ENCODE peak calls at places on chromosome 4, in four cellular contexts. Z, L, X and W are unnamed samples.

GRCh38 chr4:86359944-86360478 is at the start of gene MAPK10:
- DNase-seq in X (peak), L (no peak), Z (no peak), W (no peak)

GRCh38 chr4:186266699-186267467 is 894 bp downstream of the F11 start:
- DNase-seq in Z (no peak), X (no peak), L (peak), W (peak)

GRCh38 chr4:35939746-35940145 is 304.6 kb downstream of the ARAP2 start:
- DNase-seq in Z (no peak), X (no peak), L (no peak), W (no peak)

GRCh38 chr4:169439244-169439643 is 168.5 kb upstream of the SH3RF1 start:
- DNase-seq in L (no peak), Z (no peak), X (no peak), W (no peak)

GRCh38 chr4:30716158-30716557 is 4.0 kb upstream of the PCDH7 start:
- DNase-seq in L (peak), Z (no peak), X (no peak), W (no peak)

GRCh38 chr4:34417160-34417559 is 1827.2 kb downstream of the ARAP2 start:
- DNase-seq in L (no peak), Z (no peak), X (no peak), W (no peak)

GRCh38 chr4:187128226-187128625 is 404.6 kb upstream of the FAT1 start:
- DNase-seq in L (no peak), X (no peak), Z (no peak), W (no peak)

GRCh38 chr4:16239086-16239485 is 12.8 kb upstream of the TAPT1 start:
- DNase-seq in Z (no peak), L (no peak), X (no peak), W (no peak)

GRCh38 chr4:166012129-166013078 is 139.4 kb downstream of the TLL1 start:
- DNase-seq in X (no peak), L (no peak), Z (no peak), W (no peak)

GRCh38 chr4:151659631-151660030 is 101.2 kb downstream of the GATB start:
- DNase-seq in X (no peak), Z (no peak), L (no peak), W (no peak)

GRCh38 chr4:86816463-86817107 is 32.6 kb downstream of the SLC10A6 start:
- DNase-seq in L (no peak), Z (no peak), X (no peak), W (no peak)

GRCh38 chr4:8739820-8740665 is 131.6 kb downstream of the HMX1 start:
- DNase-seq in X (no peak), L (no peak), Z (no peak), W (no peak)

GRCh38 chr4:77465271-77465670 is 140.3 kb upstream of the CXCL13 start:
- DNase-seq in X (no peak), Z (no peak), L (no peak), W (peak)

GRCh38 chr4:77153016-77153415 is 4.0 kb upstream of the CCNG2 start:
- DNase-seq in L (no peak), X (no peak), Z (no peak), W (no peak)

GRCh38 chr4:168272488-168272887 is 46.1 kb downstream of the DDX60 start:
- DNase-seq in Z (no peak), X (no peak), L (no peak), W (no peak)

GRCh38 chr4:78154972-78155371 is 97.8 kb downstream of the FRAS1 start:
- DNase-seq in Z (no peak), X (no peak), L (no peak), W (no peak)

GRCh38 chr4:168528131-168528949 is 31.5 kb downstream of the PALLD start:
- DNase-seq in X (no peak), Z (no peak), L (no peak), W (no peak)

GRCh38 chr4:19135886-19136633 is 1114.5 kb upstream of the LCORL start:
- DNase-seq in X (no peak), Z (no peak), L (no peak), W (no peak)

GRCh38 chr4:174136013-174136412 is 147.5 kb downstream of the FBXO8 start:
- DNase-seq in X (no peak), L (no peak), Z (no peak), W (no peak)

GRCh38 chr4:25787891-25788331 is 74.9 kb downstream of the SEL1L3 start:
- DNase-seq in X (no peak), L (peak), Z (no peak), W (no peak)

GRCh38 chr4:3079694-3080123 is 5.2 kb downstream of the HTT start:
- DNase-seq in L (no peak), X (peak), Z (no peak), W (no peak)

GRCh38 chr4:44558206-44558605 is 93.2 kb downstream of the YIPF7 start:
- DNase-seq in Z (no peak), X (no peak), L (no peak), W (no peak)

GRCh38 chr4:168028970-168029610 is 63.2 kb upstream of the ANXA10 start:
- DNase-seq in L (no peak), Z (no peak), X (no peak), W (no peak)

GRCh38 chr4:96916731-96917130 is 1076.8 kb downstream of the PDHA2 start:
- DNase-seq in X (no peak), Z (no peak), L (no peak), W (peak)

GRCh38 chr4:184861047-184861446 is 35.3 kb upstream of the ACSL1 start:
- DNase-seq in X (no peak), Z (no peak), L (no peak), W (no peak)

GRCh38 chr4:7783560-7783959 is 156.1 kb downstream of the AFAP1 start:
- DNase-seq in X (no peak), L (no peak), Z (no peak), W (no peak)

GRCh38 chr4:177339794-177340374 is 30.2 kb downstream of the NEIL3 start:
- DNase-seq in L (peak), X (peak), Z (peak), W (peak)

GRCh38 chr4:140102406-140102805 is 51.6 kb downstream of the MAML3 start:
- DNase-seq in Z (no peak), X (no peak), L (no peak), W (no peak)

GRCh38 chr4:54539500-54540029 is 118.2 kb upstream of the KIT start:
- DNase-seq in Z (peak), L (peak), X (no peak), W (peak)

GRCh38 chr4:26806331-26806730 is 54.3 kb upstream of the STIM2 start:
- DNase-seq in L (no peak), Z (no peak), X (no peak), W (no peak)

GRCh38 chr4:107931775-107932321 is 499 bp downstream of the CYP2U1 start:
- DNase-seq in Z (no peak), L (no peak), X (no peak), W (no peak)

GRCh38 chr4:15231265-15232091 is 196.4 kb upstream of the C1QTNF7 start:
- DNase-seq in X (peak), L (peak), Z (peak), W (peak)

GRCh38 chr4:39642885-39643550 is 4.4 kb upstream of the SMIM14 start:
- DNase-seq in X (no peak), L (peak), Z (no peak), W (no peak)

GRCh38 chr4:11722218-11722617 is 293.5 kb upstream of the HS3ST1 start:
- DNase-seq in X (no peak), L (no peak), Z (no peak), W (no peak)

DNA sequence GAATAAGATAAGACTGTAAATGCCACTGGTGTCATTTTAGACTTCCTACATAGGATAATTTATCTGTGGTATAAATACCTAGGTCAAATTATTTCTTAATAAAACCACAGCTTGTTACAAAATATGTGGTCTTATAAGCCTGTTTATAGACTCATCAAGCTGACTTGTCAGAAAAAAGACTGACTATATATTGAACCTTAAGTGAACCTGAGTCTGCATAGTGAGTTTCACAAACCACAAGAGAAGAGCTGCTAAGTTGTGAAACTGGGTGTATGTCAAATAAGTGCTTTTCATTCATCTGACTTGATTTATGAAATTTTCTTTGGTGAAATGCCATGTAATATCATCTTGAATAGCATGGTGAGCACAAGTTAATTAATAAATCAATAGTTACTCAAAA is 48.4 kb upstream of the TMPRSS11A start:
- DNase-seq in L (no peak), X (no peak), Z (no peak), W (no peak)
- TF ChIP-seq BHLHE40 in L (no peak), X (no peak), Z (no peak), W (no peak)

GRCh38 chr4:98928131-98928504 is 815 bp downstream of the EIF4E start:
- DNase-seq in L (peak), X (no peak), Z (peak), W (peak)
- TF ChIP-seq FOXK2 in L (no peak), X (no peak), Z (peak), W (no peak)

GRCh38 chr4:180598281-180598680 is 1644.9 kb upstream of the TENM3 start:
- DNase-seq in X (no peak), Z (no peak), L (no peak), W (no peak)
- TF ChIP-seq BHLHE40 in X (no peak), Z (no peak), L (no peak), W (no peak)

DNA sequence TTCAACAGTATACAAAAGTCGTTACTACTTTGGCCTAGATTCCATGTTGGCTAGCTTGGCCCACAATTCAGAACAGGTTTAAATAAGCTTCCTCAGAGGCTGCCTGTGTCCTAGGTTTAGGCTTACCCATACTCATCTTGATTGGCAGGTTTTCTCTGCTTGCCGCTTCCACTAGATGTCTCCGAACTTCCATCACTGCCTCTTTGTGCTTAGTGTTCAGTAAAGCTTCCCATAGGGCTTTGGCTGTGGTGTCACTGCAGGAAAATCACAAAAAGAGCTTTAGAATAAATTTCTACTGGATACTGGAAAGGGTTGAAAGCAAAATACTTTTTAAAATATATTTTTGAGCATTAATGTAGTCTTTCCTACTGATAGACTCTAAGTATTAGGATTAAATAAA is 52.4 kb downstream of the SCFD2 start:
- DNase-seq in L (peak), Z (peak), X (no peak), W (no peak)
- TF ChIP-seq FOXK2 in L (no peak), Z (no peak), X (no peak), W (no peak)

GRCh38 chr4:1628892-1629703 is 55.0 kb downstream of the FAM53A start:
- DNase-seq in L (peak), Z (peak), X (no peak), W (peak)
- TF ChIP-seq BHLHE40 in L (no peak), Z (no peak), X (no peak), W (no peak)

GRCh38 chr4:56870927-56871326 is 36.8 kb upstream of the REST start:
- DNase-seq in Z (no peak), L (no peak), X (no peak), W (no peak)
- TF ChIP-seq FOXK2 in Z (no peak), L (no peak), X (no peak), W (no peak)